ENCODE peak calls at places on chromosomes 12 and 14, in ten cellular contexts. A is HCT116, Z is stomach, V is breast epithelium, H is prostate gland, Y is suprapubic skin, L is H1, E is transverse colon, U is sigmoid colon, W is spleen. P is an unnamed sample.

GRCh38 chr12:131736807-131737484 is 26.1 kb downstream of the SFSWAP start:
- DNase-seq in A (peak; percentile 95), Z (no peak), V (peak; percentile 63), H (no peak), Y (no peak), L (no peak), E (no peak), U (no peak), W (no peak), P (peak; percentile 29)

GRCh38 chr12:129570796-129571400 is 332.9 kb downstream of the TMEM132D start:
- DNase-seq in A (no peak), Z (no peak), V (no peak), H (no peak), Y (no peak), L (no peak), E (no peak), U (no peak), W (no peak), P (no peak)

GRCh38 chr14:33839193-33840076 is 111.4 kb downstream of the EGLN3 start:
- DNase-seq in A (peak; percentile 31), Z (peak; percentile 54), V (no peak), H (peak; percentile 19), Y (no peak), L (no peak), E (peak; percentile 39), U (no peak), W (peak; percentile 71), P (peak; percentile 37)

GRCh38 chr12:69007166-69007857 is 74.3 kb upstream of the CPM start:
- DNase-seq in A (no peak), Z (peak; percentile 29), V (no peak), H (peak; percentile 23), Y (no peak), L (no peak), E (peak; percentile 29), U (no peak), W (no peak), P (no peak)

GRCh38 chr14:90087433-90087832 is 25.6 kb downstream of the KCNK13 start:
- DNase-seq in A (no peak), Z (no peak), V (no peak), H (no peak), Y (no peak), L (no peak), E (peak; percentile 29), U (peak; percentile 68), W (no peak), P (no peak)

GRCh38 chr14:95497561-95498011 is 18.9 kb downstream of the SYNE3 start:
- DNase-seq in A (no peak), Z (no peak), V (no peak), H (no peak), Y (no peak), L (no peak), E (no peak), U (no peak), W (peak; percentile 41), P (no peak)

GRCh38 chr12:68885381-68885780 is 47.6 kb downstream of the CPM start:
- DNase-seq in A (no peak), Z (no peak), V (no peak), H (no peak), Y (no peak), L (no peak), E (no peak), U (no peak), W (no peak), P (no peak)

GRCh38 chr12:43692064-43692463 is 66.5 kb downstream of the PUS7L start:
- DNase-seq in A (peak; percentile 4), Z (no peak), V (no peak), H (no peak), Y (no peak), L (no peak), E (no peak), U (no peak), W (no peak), P (peak; percentile 52)

GRCh38 chr14:50093496-50093895 is 22.9 kb downstream of the VCPKMT start:
- DNase-seq in A (no peak), Z (no peak), V (no peak), H (no peak), Y (no peak), L (no peak), E (no peak), U (no peak), W (no peak), P (no peak)

GRCh38 chr12:108700833-108701450 is 30.4 kb downstream of the CORO1C start:
- DNase-seq in A (no peak), Z (no peak), V (no peak), H (peak; percentile 30), Y (no peak), L (no peak), E (no peak), U (no peak), W (no peak), P (no peak)

GRCh38 chr12:108701779-108702435 is 29.4 kb downstream of the CORO1C start:
- DNase-seq in A (no peak), Z (no peak), V (no peak), H (no peak), Y (no peak), L (no peak), E (no peak), U (no peak), W (no peak), P (peak; percentile 64)

GRCh38 chr12:108697905-108698304 is 33.4 kb downstream of the CORO1C start:
- DNase-seq in A (no peak), Z (no peak), V (no peak), H (no peak), Y (no peak), L (no peak), E (no peak), U (no peak), W (no peak), P (no peak)

GRCh38 chr12:108702534-108702933 is 28.8 kb downstream of the CORO1C start:
- DNase-seq in A (no peak), Z (no peak), V (no peak), H (no peak), Y (no peak), L (no peak), E (no peak), U (no peak), W (no peak), P (no peak)

GRCh38 chr12:108699955-108700563 is 31.3 kb downstream of the CORO1C start:
- DNase-seq in A (no peak), Z (no peak), V (no peak), H (no peak), Y (no peak), L (no peak), E (no peak), U (no peak), W (no peak), P (peak; percentile 94)
- H3K4me3 ChIP-seq in A (no peak overlapping the region), Z (no peak overlapping the region), V (no peak overlapping the region), H (no peak overlapping the region), Y (no peak overlapping the region), L (no peak overlapping the region), E (no peak overlapping the region), U (no peak overlapping the region), W (no peak overlapping the region), P (no peak overlapping the region)

GRCh38 chr12:15234011-15234410 is 12.8 kb upstream of the RERG start:
- DNase-seq in A (no peak), Z (no peak), V (no peak), H (no peak), Y (no peak), L (no peak), E (no peak), U (no peak), W (no peak), P (no peak)

GRCh38 chr12:15232959-15233358 is 11.7 kb upstream of the RERG start:
- DNase-seq in A (no peak), Z (no peak), V (no peak), H (no peak), Y (no peak), L (no peak), E (no peak), U (no peak), W (no peak), P (no peak)

GRCh38 chr12:15230137-15230536 is 8.9 kb upstream of the RERG start:
- DNase-seq in A (no peak), Z (no peak), V (no peak), H (no peak), Y (no peak), L (no peak), E (no peak), U (no peak), W (no peak), P (no peak)

GRCh38 chr12:15230751-15231150 is 9.5 kb upstream of the RERG start:
- DNase-seq in A (no peak), Z (no peak), V (no peak), H (no peak), Y (no peak), L (no peak), E (no peak), U (no peak), W (no peak), P (no peak)

GRCh38 chr12:15231493-15231892 is 10.3 kb upstream of the RERG start:
- DNase-seq in A (no peak), Z (no peak), V (no peak), H (no peak), Y (no peak), L (no peak), E (no peak), U (no peak), W (no peak), P (no peak)
- TF ChIP-seq POLR2AphosphoS5 in A (no peak), Z (no peak), V (no peak), H (no peak), Y (no peak), L (no peak), E (no peak), U (no peak), W (no peak), P (no peak)

DNA sequence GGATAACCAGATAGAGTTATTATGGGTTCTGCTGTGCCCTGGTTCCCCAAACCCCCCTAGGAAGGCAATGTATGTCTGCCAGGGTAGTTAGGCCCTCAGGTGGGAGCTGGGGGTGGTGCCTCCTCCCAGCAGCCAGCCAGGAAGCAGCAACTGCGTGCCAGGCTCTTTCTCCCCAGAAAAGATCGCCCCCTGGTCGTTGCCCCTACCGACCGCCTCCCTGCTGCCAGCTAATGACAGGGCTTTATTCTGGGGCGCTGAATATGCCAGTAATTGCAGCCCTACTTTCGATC is 36.3 kb downstream of the IQSEC3 start:
- DNase-seq in A (no peak), Z (no peak), V (no peak), H (no peak), Y (no peak), L (peak; percentile 66), E (no peak), U (peak; percentile 52), W (no peak), P (no peak)
- H3K4me3 ChIP-seq in A (no peak overlapping the region), Z (no peak overlapping the region), V (no peak overlapping the region), H (no peak overlapping the region), Y (no peak overlapping the region), L (peak overlapping the region; percentile 46), E (no peak overlapping the region), U (no peak overlapping the region), W (no peak overlapping the region), P (no peak overlapping the region)

GRCh38 chr12:120469450-120470149 is at the start of gene SRSF9:
- DNase-seq in A (peak; percentile 95), Z (peak; percentile 96), V (peak; percentile 83), H (peak; percentile 93), Y (peak; percentile 98), L (peak; percentile 99), E (peak; percentile 96), U (peak; percentile 98), W (peak; percentile 100), P (peak; percentile 96)
- TF ChIP-seq POLR2AphosphoS5 in A (peak; percentile 94), Z (peak; percentile 82), V (peak; percentile 50), H (peak; percentile 91), Y (no peak), L (peak; percentile 78), E (peak; percentile 81), U (peak; percentile 90), W (peak; percentile 96), P (peak; percentile 81)

GRCh38 chr12:111812881-111813741 is 28.9 kb upstream of the MAPKAPK5 start:
- DNase-seq in A (peak; percentile 76), Z (peak; percentile 84), V (peak; percentile 73), H (peak; percentile 81), Y (peak; percentile 89), L (peak; percentile 76), E (peak; percentile 80), U (peak; percentile 91), W (peak; percentile 84), P (peak; percentile 86)
- H3K4me3 ChIP-seq in A (no peak overlapping the region), Z (no peak overlapping the region), V (no peak overlapping the region), H (no peak overlapping the region), Y (no peak overlapping the region), L (no peak overlapping the region), E (no peak overlapping the region), U (no peak overlapping the region), W (no peak overlapping the region), P (no peak overlapping the region)